ENCODE peak calls at places on chromosomes 7 and 10, in nine cellular contexts. O is Right ventricle myocardium superior, K is NCI-H510A treated with DMSO at 0.1 percent for 48 hours, S is ELF-1, E is DMS53, C is EL, W is T-helper 9 cell, Z is tibial artery, N is NCI-H1694. J is an unnamed sample.

GRCh38 chr10:80408198-80409085 is at the start of gene PRXL2A:
- DNase-seq in O (peak), K (peak), S (peak), E (peak), C (no peak), W (peak), Z (peak), N (peak), J (peak)

GRCh38 chr10:33542747-33543505 is 208.5 kb upstream of the NRP1 start:
- DNase-seq in O (no peak), K (no peak), S (no peak), E (no peak), C (peak), W (no peak), Z (no peak), N (no peak), J (no peak)

GRCh38 chr10:2137549-2138174 is 400.3 kb upstream of the ADARB2 start:
- DNase-seq in O (no peak), K (no peak), S (peak), E (peak), C (no peak), W (no peak), Z (no peak), N (no peak), J (peak)

GRCh38 chr10:117134084-117135025 is 3.7 kb downstream of the VAX1 start:
- DNase-seq in O (no peak), K (no peak), S (peak), E (no peak), C (no peak), W (no peak), Z (peak), N (no peak), J (no peak)

GRCh38 chr10:112471878-112472487 is 25.0 kb downstream of the VTI1A start:
- DNase-seq in O (no peak), K (peak), S (peak), E (peak), C (peak), W (no peak), Z (no peak), N (peak), J (peak)

GRCh38 chr10:109386101-109386500 is 537.2 kb downstream of the XPNPEP1 start:
- DNase-seq in O (no peak), K (no peak), S (no peak), E (no peak), C (no peak), W (no peak), Z (no peak), N (no peak), J (no peak)

GRCh38 chr7:35482231-35482630 is 212.7 kb downstream of the HERPUD2 start:
- DNase-seq in O (no peak), K (no peak), S (peak), E (no peak), C (no peak), W (no peak), Z (no peak), N (no peak), J (no peak)

GRCh38 chr10:27600915-27601314 is 96.8 kb downstream of the RAB18 start:
- DNase-seq in O (no peak), K (no peak), S (no peak), E (no peak), C (no peak), W (no peak), Z (no peak), N (no peak), J (no peak)

GRCh38 chr10:132471484-132471883 is 66.1 kb upstream of the INPP5A start:
- DNase-seq in O (peak), K (no peak), S (no peak), E (no peak), C (no peak), W (no peak), Z (peak), N (no peak), J (no peak)

GRCh38 chr7:100602889-100603696 is 930 bp downstream of the PCOLCE start:
- DNase-seq in O (peak), K (no peak), S (peak), E (peak), C (peak), W (no peak), Z (peak), N (no peak), J (no peak)

GRCh38 chr7:139231513-139232376 is 708 bp downstream of the UBN2 start:
- DNase-seq in O (no peak), K (peak), S (peak), E (peak), C (peak), W (peak), Z (peak), N (no peak), J (peak)

GRCh38 chr7:3065724-3066143 is 22.1 kb upstream of the CARD11 start:
- DNase-seq in O (no peak), K (no peak), S (peak), E (peak), C (no peak), W (peak), Z (no peak), N (no peak), J (peak)

GRCh38 chr7:38775503-38775902 is 133.5 kb downstream of the VPS41 start:
- DNase-seq in O (no peak), K (peak), S (no peak), E (peak), C (no peak), W (no peak), Z (no peak), N (no peak), J (peak)

GRCh38 chr7:105637755-105638154 is 56.5 kb upstream of the EFCAB10 start:
- DNase-seq in O (no peak), K (peak), S (no peak), E (peak), C (no peak), W (no peak), Z (no peak), N (no peak), J (no peak)